ENCODE peak calls at places on chromosomes 6 and 20, in four cellular contexts. X, V, Z and Y are unnamed samples.
A peak's percentile ranks its signal among the peaks of the same experiment; 100 is the strongest.

GRCh38 chr6:111985202-111985731 is 68.6 kb upstream of the CCN6 start:
- DNase-seq in X (no peak), V (peak; percentile 82), Z (peak; percentile 99), Y (no peak)

GRCh38 chr6:117210279-117210678 is 55.1 kb upstream of the VGLL2 start:
- DNase-seq in X (no peak), V (no peak), Z (no peak), Y (no peak)

GRCh38 chr6:155093430-155093829 is 98.3 kb downstream of the TIAM2 start:
- DNase-seq in X (no peak), V (no peak), Z (no peak), Y (peak; percentile 54)

GRCh38 chr6:158629376-158630221 is 14.9 kb downstream of the DYNLT1 start:
- DNase-seq in X (no peak), V (no peak), Z (no peak), Y (no peak)

GRCh38 chr6:37190159-37190535 is 20.2 kb downstream of the PIM1 start:
- DNase-seq in X (no peak), V (no peak), Z (no peak), Y (no peak)

GRCh38 chr20:25226433-25227316 is 21.2 kb upstream of the PYGB start:
- DNase-seq in X (no peak), V (no peak), Z (no peak), Y (no peak)

GRCh38 chr6:164731539-164731938 is 577.9 kb downstream of the C6orf118 start:
- DNase-seq in X (no peak), V (no peak), Z (no peak), Y (no peak)

GRCh38 chr6:146968041-146968760 is 236.0 kb upstream of the STXBP5 start:
- DNase-seq in X (no peak), V (peak; percentile 70), Z (peak; percentile 84), Y (no peak)

GRCh38 chr20:9440891-9441290 is 73.5 kb upstream of the LAMP5 start:
- DNase-seq in X (no peak), V (no peak), Z (peak; percentile 43), Y (no peak)

GRCh38 chr6:74249658-74250057 is 553.7 kb downstream of the CD109 start:
- DNase-seq in X (no peak), V (peak; percentile 26), Z (peak; percentile 84), Y (no peak)

GRCh38 chr6:27178860-27179259 is 68.6 kb upstream of the PRSS16 start:
- DNase-seq in X (no peak), V (no peak), Z (no peak), Y (no peak)

GRCh38 chr20:46031014-46031569 is 2.1 kb downstream of the SLC12A5 start:
- DNase-seq in X (no peak), V (no peak), Z (no peak), Y (no peak)

GRCh38 chr20:46446851-46447250 is 40.4 kb upstream of the ELMO2 start:
- DNase-seq in X (no peak), V (no peak), Z (no peak), Y (no peak)

GRCh38 chr6:54103485-54103884 is 7.8 kb upstream of the MLIP start:
- DNase-seq in X (no peak), V (no peak), Z (no peak), Y (no peak)

GRCh38 chr20:17933711-17934110 is 34.9 kb downstream of the SNX5 start:
- DNase-seq in X (no peak), V (no peak), Z (no peak), Y (no peak)

GRCh38 chr6:42337985-42338572 is 113.6 kb downstream of the TRERF1 start:
- DNase-seq in X (no peak), V (no peak), Z (no peak), Y (no peak)

GRCh38 chr6:158031445-158032353 is 50.0 kb downstream of the SYNJ2 start:
- DNase-seq in X (no peak), V (peak; percentile 98), Z (peak; percentile 94), Y (peak; percentile 36)

GRCh38 chr6:119333707-119334295 is 15.8 kb downstream of the MAN1A1 start:
- DNase-seq in X (no peak), V (peak; percentile 4), Z (no peak), Y (no peak)

GRCh38 chr20:4949833-4950178 is 51.5 kb downstream of the SLC23A2 start:
- DNase-seq in X (peak; percentile 9), V (peak; percentile 34), Z (peak; percentile 67), Y (no peak)